ENCODE peak calls at places on chromosomes 5 and 9, in six cellular contexts. M, N, D, O, Z and P are unnamed samples.

GRCh38 chr5:150525781-150526180 is 17.9 kb downstream of the NDST1 start:
- DNase-seq in M (no peak), N (no peak), D (no peak), O (no peak), Z (no peak), P (no peak)

GRCh38 chr5:128669803-128670202 is 131.8 kb upstream of the FBN2 start:
- DNase-seq in M (no peak), N (peak), D (no peak), O (no peak), Z (peak), P (peak)

GRCh38 chr9:129476821-129477611 is 143.9 kb downstream of the C9orf50 start:
- DNase-seq in M (no peak), N (no peak), D (no peak), O (no peak), Z (no peak), P (no peak)

GRCh38 chr5:149153751-149154610 is 12.7 kb downstream of the ABLIM3 start:
- DNase-seq in M (no peak), N (no peak), D (no peak), O (peak), Z (no peak), P (peak)

GRCh38 chr9:114745108-114745848 is 60.6 kb downstream of the TNFSF15 start:
- DNase-seq in M (no peak), N (no peak), D (no peak), O (peak), Z (no peak), P (no peak)

GRCh38 chr5:93746406-93747056 is 5.1 kb upstream of the POU5F2 start:
- DNase-seq in M (no peak), N (no peak), D (no peak), O (peak), Z (peak), P (peak)

GRCh38 chr9:21473236-21473635 is 8.9 kb downstream of the IFNE start:
- DNase-seq in M (no peak), N (no peak), D (no peak), O (no peak), Z (no peak), P (peak)

GRCh38 chr9:136867480-136867879 is 1.4 kb upstream of the EDF1 start:
- DNase-seq in M (no peak), N (no peak), D (no peak), O (no peak), Z (no peak), P (no peak)

GRCh38 chr5:64873441-64873840 is 104.7 kb downstream of the CWC27 start:
- DNase-seq in M (no peak), N (no peak), D (no peak), O (no peak), Z (no peak), P (no peak)

GRCh38 chr9:37026936-37027581 is 7.0 kb downstream of the PAX5 start:
- DNase-seq in M (no peak), N (no peak), D (no peak), O (no peak), Z (no peak), P (no peak)

GRCh38 chr5:55172051-55172899 is 702 bp downstream of the CDC20B start:
- DNase-seq in M (peak), N (peak), D (peak), O (peak), Z (peak), P (peak)

GRCh38 chr9:92406506-92406905 is 2.1 kb upstream of the OGN start:
- DNase-seq in M (peak), N (no peak), D (no peak), O (no peak), Z (no peak), P (peak)

GRCh38 chr9:132591244-132591643 is 8.8 kb downstream of the BARHL1 start:
- DNase-seq in M (no peak), N (no peak), D (no peak), O (no peak), Z (no peak), P (no peak)

GRCh38 chr9:89096807-89097206 is 81.8 kb downstream of the SHC3 start:
- DNase-seq in M (no peak), N (no peak), D (no peak), O (no peak), Z (no peak), P (no peak)

GRCh38 chr9:123036886-123037540 is 3.5 kb downstream of the GPR21 start:
- DNase-seq in M (no peak), N (no peak), D (no peak), O (no peak), Z (no peak), P (peak)

GRCh38 chr9:123031963-123032362 is 1.5 kb upstream of the GPR21 start:
- DNase-seq in M (no peak), N (no peak), D (no peak), O (no peak), Z (no peak), P (peak)

GRCh38 chr9:123033864-123034598 is 564 bp downstream of the GPR21 start:
- DNase-seq in M (no peak), N (no peak), D (no peak), O (no peak), Z (no peak), P (no peak)

GRCh38 chr9:123034881-123035465 is 1.5 kb downstream of the GPR21 start:
- DNase-seq in M (no peak), N (no peak), D (no peak), O (no peak), Z (no peak), P (no peak)

GRCh38 chr9:123033352-123033751 is at the start of gene GPR21:
- DNase-seq in M (no peak), N (no peak), D (no peak), O (no peak), Z (no peak), P (peak)
- H3K4me3 ChIP-seq in M (peak), N (no peak), D (peak), O (no peak), Z (no peak), P (no peak)

DNA sequence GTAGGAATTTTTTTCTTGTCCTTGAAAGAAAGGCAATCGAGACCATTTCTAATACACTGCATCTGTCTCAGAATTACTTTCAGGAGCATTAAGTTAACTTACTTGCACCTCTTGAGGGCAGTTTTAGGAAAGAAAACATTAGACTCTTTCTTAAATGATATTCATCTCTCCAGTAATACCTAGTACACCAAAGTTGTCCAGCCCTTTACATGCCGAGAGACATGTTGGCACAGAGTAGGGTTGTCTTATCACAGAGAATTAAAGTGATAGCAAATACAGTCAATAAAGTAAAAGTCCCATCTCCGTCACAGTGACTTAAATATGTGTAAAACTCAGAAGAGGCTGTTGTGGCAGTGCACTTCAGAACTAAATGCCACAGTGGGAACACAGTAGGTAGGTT is 154.3 kb upstream of the KCNN2 start:
- DNase-seq in M (no peak), N (no peak), D (no peak), O (no peak), Z (no peak), P (no peak)
- TF ChIP-seq CTCF in M (no peak), N (no peak), D (no peak), O (no peak), Z (no peak), P (no peak)

DNA sequence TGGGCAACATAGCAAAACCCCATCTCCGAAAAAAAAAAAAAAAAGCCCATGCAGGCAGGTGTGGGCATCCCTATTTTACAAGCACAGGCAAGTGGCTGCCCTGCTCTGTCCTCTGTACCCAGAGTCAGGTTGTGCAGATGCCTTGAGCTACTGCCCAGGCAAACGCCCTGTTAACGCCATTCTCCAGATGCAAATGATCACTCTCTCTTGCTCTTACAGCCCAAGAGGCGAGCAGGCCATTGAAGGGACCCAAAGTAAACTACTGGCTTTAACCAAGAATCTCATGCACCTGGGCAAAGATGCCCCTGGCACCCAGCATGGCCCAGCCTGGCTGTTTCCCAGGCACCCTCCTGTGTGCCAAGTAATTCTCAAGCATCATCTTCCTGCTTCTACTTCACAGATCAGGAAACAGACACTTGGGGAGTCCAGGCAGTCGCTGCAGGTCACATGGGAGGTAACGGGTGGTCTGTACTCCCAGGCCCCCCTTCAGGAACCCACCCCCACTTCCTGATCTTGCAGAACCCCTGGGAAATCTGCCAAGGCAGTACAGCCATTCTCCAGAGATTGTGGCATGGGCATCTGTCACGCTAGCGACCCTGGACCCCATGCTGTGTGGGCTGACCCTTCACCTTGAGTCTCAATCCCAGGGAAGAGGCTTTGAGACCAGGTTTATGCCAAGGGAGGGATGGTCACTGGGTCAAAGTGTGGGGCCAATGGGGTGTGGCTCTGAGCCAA is 14.2 kb downstream of the EEIG1 start:
- DNase-seq in M (peak), N (no peak), D (no peak), O (no peak), Z (no peak), P (no peak)
- H3K4me3 ChIP-seq in M (no peak), N (no peak), D (no peak), O (no peak), Z (no peak), P (no peak)

DNA sequence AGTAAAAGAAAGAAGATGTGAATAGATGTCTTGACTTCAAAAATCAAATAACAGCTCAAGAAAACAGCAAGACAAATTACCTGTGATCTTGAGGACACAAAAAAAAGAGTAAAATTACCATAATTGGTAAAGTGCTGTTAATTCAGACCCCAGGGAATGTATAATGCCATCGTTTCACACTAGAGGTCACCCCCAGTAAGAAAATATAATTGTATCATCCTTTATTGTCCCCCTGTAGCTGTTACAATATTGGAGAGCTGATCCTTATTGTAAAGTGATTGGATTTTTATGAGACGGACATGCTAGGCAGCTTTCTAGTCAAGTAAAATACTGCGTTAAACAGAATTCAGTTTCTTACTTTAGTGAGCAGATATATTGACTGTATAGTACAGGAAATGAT is 377.0 kb downstream of the TLE1 start:
- DNase-seq in M (no peak), N (no peak), D (no peak), O (no peak), Z (no peak), P (no peak)
- TF ChIP-seq CTCF in M (no peak), N (no peak), D (no peak), O (no peak), Z (no peak), P (no peak)

GRCh38 chr5:124655211-124655880 is 91.1 kb downstream of the ZNF608 start:
- DNase-seq in M (no peak), N (no peak), D (no peak), O (peak), Z (no peak), P (peak)
- H3K4me3 ChIP-seq in M (no peak), N (peak), D (no peak), O (peak), Z (no peak), P (peak)